ENCODE peak calls at places on chromosomes 5 and 9, in four cellular contexts. Y is neuronal stem cell, B is Peyer's patch, V is vagina. Q is an unnamed sample. For H3K4me1, the result is how much of the 10 kb centered on the place peaks cover.

GRCh38 chr5:178149199-178149932 is 4.3 kb downstream of the NHP2 start:
- DNase-seq in V (no peak), Y (no peak), B (no peak), Q (no peak)

GRCh38 chr5:111415053-111415452 is 97.3 kb downstream of the STARD4 start:
- DNase-seq in B (no peak), V (no peak), Y (no peak), Q (no peak)

GRCh38 chr5:95223859-95224258 is 61.0 kb downstream of the MCTP1 start:
- DNase-seq in Y (no peak), B (no peak), V (no peak), Q (no peak)

GRCh38 chr5:173020643-173021042 is 35.5 kb upstream of the CREBRF start:
- DNase-seq in Y (no peak), V (peak), B (peak), Q (no peak)

GRCh38 chr5:159837860-159838259 is 78.4 kb upstream of the ADRA1B start:
- DNase-seq in Y (no peak), V (no peak), B (no peak), Q (no peak)

GRCh38 chr5:44729536-44729935 is 79.2 kb upstream of the MRPS30 start:
- DNase-seq in V (no peak), B (no peak), Y (no peak), Q (no peak)

GRCh38 chr5:122258840-122259239 is 53.2 kb upstream of the SNCAIP start:
- DNase-seq in Y (no peak), V (no peak), B (no peak), Q (no peak)

GRCh38 chr9:3541206-3541605 is 15.4 kb upstream of the RFX3 start:
- DNase-seq in B (no peak), Y (no peak), V (no peak), Q (no peak)

GRCh38 chr9:79255681-79256080 is 316.1 kb upstream of the TLE4 start:
- DNase-seq in B (no peak), Y (no peak), V (no peak), Q (no peak)

GRCh38 chr5:143680672-143681259 is 131.2 kb upstream of the HMHB1 start:
- DNase-seq in Y (no peak), B (no peak), V (no peak), Q (no peak)

GRCh38 chr9:2559212-2560152 is 62.1 kb upstream of the VLDLR start:
- DNase-seq in V (no peak), Y (no peak), B (peak), Q (peak)

GRCh38 chr5:122726990-122727616 is 47.8 kb upstream of the SNX2 start:
- DNase-seq in B (no peak), Y (no peak), V (no peak), Q (no peak)

GRCh38 chr9:70081120-70081495 is 37.5 kb downstream of the MAMDC2 start:
- DNase-seq in B (no peak), Y (no peak), V (no peak), Q (no peak)

GRCh38 chr5:177957241-177957640 is 38.8 kb downstream of the PROP1 start:
- DNase-seq in B (no peak), Y (no peak), V (no peak), Q (no peak)

GRCh38 chr9:93451762-93452709 is 551 bp downstream of the FAM120A start:
- DNase-seq in B (peak), V (no peak), Y (peak), Q (peak)

GRCh38 chr5:68227532-68228160 is 12.1 kb downstream of the PIK3R1 start:
- DNase-seq in V (no peak), Y (no peak), B (no peak), Q (no peak)

GRCh38 chr9:37030591-37030939 is 3.5 kb downstream of the PAX5 start:
- DNase-seq in Y (no peak), V (no peak), B (peak), Q (no peak)

DNA sequence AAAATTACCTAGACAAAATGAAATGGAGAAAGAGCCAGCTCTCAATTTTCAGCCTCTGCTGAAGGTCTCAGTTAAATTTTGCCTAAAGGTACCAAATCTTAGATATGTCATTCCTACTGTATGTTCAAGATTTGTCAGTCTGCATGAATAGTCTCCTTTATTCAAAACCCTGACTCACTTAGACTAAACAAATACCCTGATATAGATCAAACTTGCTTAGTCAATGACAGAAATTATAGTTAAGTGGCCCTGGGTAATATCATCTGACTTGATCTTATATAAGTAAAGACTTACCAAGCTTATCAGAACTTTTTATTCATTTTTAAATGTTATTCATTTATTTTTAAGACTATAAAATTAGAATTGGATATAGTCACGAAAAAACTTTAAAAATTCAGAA is 12.2 kb downstream of the MEGF9 start:
- DNase-seq in Y (no peak), V (no peak), B (no peak), Q (no peak)
- H3K4me1 ChIP-seq in Y (under half), V (under half), B (under half), Q (under half)

GRCh38 chr9:105066265-105066865 is 138.4 kb upstream of the ABCA1 start:
- DNase-seq in V (no peak), Y (no peak), B (no peak), Q (no peak)
- H3K4me1 ChIP-seq in V (under half), Y (under half), B (under half), Q (under half)

DNA sequence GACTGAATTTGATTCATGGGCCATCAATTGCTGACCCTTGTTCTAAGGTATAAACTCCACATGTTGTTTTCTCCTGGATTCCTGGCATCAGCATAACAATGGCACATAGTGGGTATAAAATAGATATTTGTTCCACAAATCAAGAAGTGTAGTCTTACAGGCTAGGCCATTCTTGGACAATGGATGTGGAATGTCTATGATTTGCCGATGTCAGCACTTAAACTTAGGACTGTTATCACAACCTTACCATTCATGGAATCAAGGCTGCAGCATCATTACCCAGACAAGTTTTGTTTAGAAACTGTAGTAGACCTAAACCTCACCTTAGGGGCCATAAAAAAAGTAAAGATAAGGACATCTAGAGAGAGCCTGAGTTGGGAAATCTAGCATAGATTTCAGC is 680.0 kb downstream of the BRINP1 start:
- DNase-seq in V (no peak), Y (no peak), B (no peak), Q (no peak)
- H3K4me1 ChIP-seq in V (under half), Y (under half), B (under half), Q (under half)

DNA sequence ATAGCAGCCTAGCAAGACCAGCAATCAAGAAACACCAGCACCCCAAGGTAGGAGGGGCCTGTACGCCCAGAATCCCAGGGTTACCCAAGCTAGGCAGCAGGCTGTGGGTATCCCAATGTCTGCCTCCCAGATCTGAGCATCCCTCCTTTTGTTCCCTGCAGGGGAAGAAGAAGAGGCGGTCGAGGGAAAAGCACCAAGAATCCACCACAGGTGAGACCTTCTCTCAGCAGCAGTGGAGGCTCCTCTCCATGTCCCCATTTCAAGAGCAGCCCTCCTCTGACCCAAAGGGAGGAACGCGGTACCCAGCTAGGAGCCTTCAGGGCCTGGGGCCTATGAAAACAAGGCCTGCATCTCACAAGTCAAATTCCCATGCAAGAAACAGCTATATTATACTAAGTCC is 28.9 kb downstream of the TCF7 start:
- DNase-seq in Y (no peak), V (no peak), B (no peak), Q (peak)
- H3K4me1 ChIP-seq in Y (under half), V (under half), B (under half), Q (under half)

GRCh38 chr5:37871023-37871815 is 31.4 kb upstream of the GDNF start:
- DNase-seq in V (no peak), Y (no peak), B (no peak), Q (no peak)

GRCh38 chr5:37869221-37869620 is 29.4 kb upstream of the GDNF start:
- DNase-seq in Y (no peak), B (no peak), V (no peak), Q (no peak)

DNA sequence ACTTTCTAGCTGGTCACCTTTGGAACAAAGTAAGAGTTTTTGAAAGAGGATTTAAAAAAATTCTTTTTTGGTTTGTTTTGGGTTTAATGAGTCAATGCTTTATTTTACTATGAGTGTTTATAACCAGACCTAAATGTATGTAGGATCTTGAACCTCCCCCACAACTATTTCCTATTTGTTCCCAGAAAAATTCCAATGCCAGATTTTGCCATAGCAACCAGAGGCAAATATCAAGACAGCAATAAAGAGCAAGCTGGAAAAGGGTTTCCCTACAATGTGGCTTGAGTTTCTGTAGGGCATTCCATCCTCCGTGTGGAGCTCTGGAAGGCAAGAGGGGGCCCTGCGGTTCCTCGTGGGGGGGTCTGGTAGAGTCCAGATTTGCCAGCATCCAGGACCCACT is 27.8 kb upstream of the GDNF start:
- DNase-seq in B (no peak), V (no peak), Y (no peak), Q (no peak)
- H3K4me1 ChIP-seq in B (under half), V (under half), Y (under half), Q (under half)

GRCh38 chr5:53426517-53426839 is 54.0 kb upstream of the FST start:
- DNase-seq in Y (no peak), V (no peak), B (no peak), Q (no peak)
- H3K4me1 ChIP-seq in Y (under half), V (under half), B (under half), Q (under half)

GRCh38 chr9:134379774-134380431 is 53.6 kb downstream of the RXRA start:
- DNase-seq in B (no peak), Y (no peak), V (no peak), Q (no peak)
- H3K4me1 ChIP-seq in B (under half), Y (under half), V (half or more), Q (half or more)

DNA sequence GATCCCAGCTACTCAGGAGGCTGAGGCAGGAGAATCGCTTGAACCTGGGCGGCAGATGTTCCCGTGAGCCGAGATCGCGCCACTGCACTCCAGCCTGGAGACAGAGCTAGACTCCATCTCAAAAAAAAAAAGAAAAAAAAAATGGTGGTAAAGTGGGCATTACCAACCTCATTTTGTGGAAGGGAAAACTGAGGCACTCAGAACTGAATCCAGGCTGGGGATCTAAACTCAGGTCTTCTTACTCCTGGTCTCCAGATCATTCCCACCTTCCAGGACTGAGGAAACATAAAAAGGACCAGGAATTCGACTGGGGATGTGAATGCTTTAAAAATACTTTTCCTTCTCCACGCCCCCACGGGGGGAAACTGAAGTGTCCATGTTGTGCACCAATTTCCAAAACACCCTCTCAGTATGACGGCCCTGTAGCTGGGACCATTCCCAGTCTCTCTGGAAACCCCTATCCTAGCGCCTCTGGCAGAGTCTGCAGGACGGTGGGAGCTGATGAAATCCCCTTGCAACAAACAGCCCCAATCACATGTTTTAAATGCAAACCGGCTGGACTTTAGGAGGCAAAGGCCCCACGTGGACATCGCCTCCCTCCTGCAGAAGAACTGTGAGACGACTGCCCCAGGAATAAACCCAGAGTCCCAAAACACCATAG is 8.9 kb upstream of the AKNA start:
- DNase-seq in B (no peak), V (no peak), Y (no peak), Q (no peak)
- H3K4me1 ChIP-seq in B (under half), V (under half), Y (under half), Q (under half)

Q was measured in stomach.